ENCODE peak calls at places on chromosomes 12 and 14, in six cellular contexts. B is stimulated activated CD4-positive, alpha-beta T cell treated with anti-CD3 and anti-CD28 coated beads, Interleukin-4, amount 100 ng/mL, for 24 hours; K is KBM-7; A is Kasumi-1; U is CD8-positive, alpha-beta memory T cell; D is NCI-H526 treated with DMSO at 0.1 percent for 48 hours. I is an unnamed sample.
A peak's percentile ranks its signal among the peaks of the same experiment; 100 is the strongest.

GRCh38 chr14:79809849-79810612 is 401.3 kb downstream of the DIO2 start:
- DNase-seq in D (peak; percentile 79), U (no peak), K (peak; percentile 12), B (no peak), A (peak; percentile 49), I (no peak)

GRCh38 chr14:37482428-37482827 is 112.6 kb downstream of the FOXA1 start:
- DNase-seq in D (no peak), U (no peak), K (no peak), B (no peak), A (no peak), I (no peak)

GRCh38 chr14:29536886-29537511 is 390.6 kb downstream of the PRKD1 start:
- DNase-seq in U (no peak), A (peak; percentile 53), D (peak; percentile 5), B (no peak), K (peak; percentile 9), I (no peak)

GRCh38 chr12:32482226-32482625 is 82.9 kb downstream of the FGD4 start:
- DNase-seq in B (no peak), A (peak; percentile 65), U (no peak), D (no peak), K (peak; percentile 80), I (no peak)

GRCh38 chr12:28486521-28486920 is 296.3 kb downstream of the CCDC91 start:
- DNase-seq in D (no peak), B (no peak), K (no peak), A (no peak), U (no peak), I (no peak)

GRCh38 chr12:120229583-120230325 is 28.8 kb upstream of the RPLP0 start:
- DNase-seq in A (no peak), D (no peak), B (no peak), U (no peak), K (no peak), I (peak; percentile 43)

GRCh38 chr14:72633551-72633950 is 260.4 kb downstream of the DPF3 start:
- DNase-seq in K (no peak), D (no peak), A (no peak), B (no peak), U (no peak), I (no peak)

GRCh38 chr12:27966870-27967269 is 5.7 kb downstream of the PTHLH start:
- DNase-seq in K (no peak), D (no peak), B (no peak), A (no peak), U (no peak), I (peak; percentile 26)

GRCh38 chr12:93741741-93742085 is 64.5 kb downstream of the CRADD start:
- DNase-seq in B (peak; percentile 14), A (peak; percentile 46), U (peak; percentile 1), D (no peak), K (no peak), I (peak; percentile 28)

GRCh38 chr12:21828111-21828775 is 53.7 kb upstream of the KCNJ8 start:
- DNase-seq in D (no peak), B (no peak), A (no peak), K (no peak), U (no peak), I (no peak)

GRCh38 chr12:52903855-52904508 is 894 bp downstream of the KRT8 start:
- DNase-seq in A (no peak), B (no peak), K (peak; percentile 82), D (peak; percentile 69), U (no peak), I (peak; percentile 34)

GRCh38 chr12:113857371-113857770 is 108.8 kb downstream of the RBM19 start:
- DNase-seq in A (no peak), K (no peak), B (no peak), D (no peak), U (no peak), I (no peak)

GRCh38 chr14:98234208-98234607 is 1037.8 kb downstream of the BCL11B start:
- DNase-seq in B (peak; percentile 51), A (no peak), D (no peak), U (no peak), K (no peak), I (no peak)

GRCh38 chr12:129372348-129372747 is 519.1 kb downstream of the GLT1D1 start:
- DNase-seq in A (no peak), D (no peak), U (no peak), K (no peak), B (no peak), I (no peak)

GRCh38 chr14:36746907-36747306 is 85.2 kb downstream of the PAX9 start:
- DNase-seq in B (no peak), D (no peak), U (no peak), A (no peak), K (no peak), I (no peak)

GRCh38 chr12:26088999-26089398 is 35.8 kb downstream of the BHLHE41 start:
- DNase-seq in K (peak; percentile 32), D (no peak), A (no peak), B (no peak), U (no peak), I (no peak)

GRCh38 chr12:64039285-64039871 is 182.7 kb downstream of the KICS2 start:
- DNase-seq in A (no peak), K (no peak), U (no peak), B (no peak), D (peak; percentile 91), I (peak; percentile 43)

GRCh38 chr14:36647417-36647826 is 14.2 kb upstream of the PAX9 start:
- DNase-seq in D (no peak), A (no peak), B (no peak), K (no peak), U (no peak), I (no peak)

GRCh38 chr14:31964979-31965734 is 111.9 kb upstream of the ARHGAP5 start:
- DNase-seq in D (no peak), K (no peak), U (no peak), B (no peak), A (no peak), I (no peak)

GRCh38 chr14:22981090-22982012 is 1.0 kb downstream of the AJUBA start:
- DNase-seq in K (no peak), D (no peak), B (no peak), U (no peak), A (no peak), I (no peak)

GRCh38 chr14:56119221-56119967 is 1.2 kb downstream of the PELI2 start:
- DNase-seq in U (peak; percentile 17), D (peak; percentile 48), B (peak; percentile 23), A (peak; percentile 14), K (peak; percentile 47), I (peak; percentile 36)

GRCh38 chr14:50320279-50320678 is 8.2 kb downstream of the DMAC2L start:
- DNase-seq in D (no peak), A (no peak), K (no peak), B (peak; percentile 31), U (no peak), I (no peak)

GRCh38 chr14:50362791-50363733 is 33.6 kb downstream of the CDKL1 start:
- DNase-seq in A (peak; percentile 40), D (no peak), U (peak; percentile 37), B (peak; percentile 21), K (peak; percentile 50), I (no peak)

GRCh38 chr12:11649413-11650278 is at the start of gene ETV6:
- DNase-seq in K (peak; percentile 82), D (peak; percentile 79), B (peak; percentile 83), U (peak; percentile 69), A (peak; percentile 73), I (peak; percentile 62)

GRCh38 chr12:48767521-48767920 is 21.4 kb downstream of the ADCY6 start:
- DNase-seq in D (no peak), K (no peak), A (no peak), B (no peak), U (no peak), I (no peak)

GRCh38 chr14:49861923-49862673 is 9.5 kb upstream of the NEMF start:
- DNase-seq in B (peak; percentile 87), K (peak; percentile 99), U (peak; percentile 85), A (peak; percentile 83), D (peak; percentile 93), I (peak; percentile 56)

GRCh38 chr14:99685061-99685995 is 1.2 kb downstream of the CYP46A1 start:
- DNase-seq in D (no peak), K (no peak), A (no peak), B (no peak), U (no peak), I (no peak)

GRCh38 chr12:102486153-102486552 is 5.8 kb upstream of the IGF1 start:
- DNase-seq in D (no peak), U (no peak), A (no peak), B (no peak), K (no peak), I (no peak)

GRCh38 chr12:119694111-119694510 is 26.2 kb downstream of the PRKAB1 start:
- DNase-seq in U (no peak), B (no peak), A (no peak), K (no peak), D (no peak), I (no peak)

GRCh38 chr12:52139579-52140062 is 52.2 kb downstream of the KRT80 start:
- DNase-seq in U (no peak), A (no peak), D (peak; percentile 26), K (peak; percentile 24), B (peak; percentile 48), I (no peak)

GRCh38 chr12:57632898-57633825 is at the start of gene B4GALNT1:
- DNase-seq in K (peak; percentile 88), A (peak; percentile 70), D (peak; percentile 47), U (peak; percentile 57), B (peak; percentile 65), I (peak; percentile 68)

GRCh38 chr14:95660550-95661515 is 25.4 kb upstream of the TCL1B start:
- DNase-seq in A (no peak), D (peak; percentile 62), U (no peak), K (no peak), B (no peak), I (no peak)

GRCh38 chr12:92080390-92081285 is 65.0 kb downstream of the BTG1 start:
- DNase-seq in U (peak; percentile 18), B (no peak), K (no peak), A (no peak), D (peak; percentile 55), I (peak; percentile 16)

GRCh38 chr14:68216072-68216471 is 396.5 kb downstream of the RAD51B start:
- DNase-seq in B (no peak), D (no peak), K (no peak), U (no peak), A (no peak), I (no peak)

I was measured in MG63.